ENCODE peak calls at places on chromosomes 2 and 18, in five cellular contexts. U is left ventricle myocardium superior; M is GM19239; K is activated naive CD8-positive, alpha-beta T cell treated with anti-CD3 and anti-CD28 coated beads, Interleukin-2, amount 10 ng/mL, durations not matched to agents 7 days and 5 days; G is stimulated activated CD4-positive, alpha-beta T cell treated with anti-CD3 and anti-CD28 coated beads, Interleukin-1b, Interleukin-23, amount 100 ng/mL, for 48 hours. I is an unnamed sample.

GRCh38 chr2:105410554-105410953 is 11.7 kb upstream of the FHL2 start:
- DNase-seq in K (no peak), M (no peak), G (no peak), U (no peak), I (no peak)

GRCh38 chr18:77102246-77103040 is 30.1 kb downstream of the MBP start:
- DNase-seq in G (no peak), M (peak; percentile 57), U (no peak), K (no peak), I (no peak)

GRCh38 chr2:103435010-103435409 is 673.2 kb downstream of the TMEM182 start:
- DNase-seq in K (no peak), M (no peak), U (no peak), G (peak; percentile 46), I (no peak)

GRCh38 chr2:140442319-140442718 is 1662.1 kb upstream of the NXPH2 start:
- DNase-seq in K (no peak), G (no peak), U (no peak), M (no peak), I (no peak)

GRCh38 chr2:94870392-94871225 is 621 bp upstream of the TEKT4 start:
- DNase-seq in U (no peak), G (peak; percentile 48), K (peak; percentile 62), M (no peak), I (peak; percentile 68)

GRCh38 chr2:85712849-85713612 is 18.9 kb downstream of the GNLY start:
- DNase-seq in U (peak; percentile 74), G (no peak), M (no peak), K (no peak), I (no peak)

GRCh38 chr2:43748333-43748732 is 25.5 kb upstream of the DYNC2LI1 start:
- DNase-seq in G (peak; percentile 28), K (no peak), M (no peak), U (no peak), I (no peak)

GRCh38 chr2:172655091-172655837 is 80.4 kb upstream of the RAPGEF4 start:
- DNase-seq in G (no peak), K (no peak), M (no peak), U (no peak), I (no peak)

GRCh38 chr2:232483296-232483922 is 4.2 kb downstream of the ECEL1 start:
- DNase-seq in U (no peak), G (no peak), K (no peak), M (no peak), I (no peak)

GRCh38 chr2:153189091-153189490 is 289.5 kb downstream of the RPRM start:
- DNase-seq in M (no peak), K (no peak), G (no peak), U (no peak), I (no peak)

GRCh38 chr2:98170076-98170475 is 83.1 kb downstream of the VWA3B start:
- DNase-seq in K (no peak), U (no peak), G (no peak), M (no peak), I (no peak)

GRCh38 chr18:22668496-22668895 is 250.8 kb upstream of the CTAGE1 start:
- DNase-seq in U (no peak), K (no peak), M (no peak), G (no peak), I (no peak)

GRCh38 chr2:199092419-199092818 is 365.3 kb downstream of the SATB2 start:
- DNase-seq in U (no peak), K (no peak), G (no peak), M (no peak), I (no peak)

GRCh38 chr2:110773470-110773921 is 41.1 kb downstream of the ACOXL start:
- DNase-seq in K (no peak), U (peak; percentile 90), M (no peak), G (no peak), I (peak; percentile 72)

GRCh38 chr2:183093857-183094657 is 15.5 kb downstream of the DUSP19 start:
- DNase-seq in U (no peak), M (no peak), G (no peak), K (no peak), I (no peak)

GRCh38 chr2:88187038-88187676 is 17.0 kb downstream of the THNSL2 start:
- DNase-seq in K (peak; percentile 46), U (peak; percentile 74), M (no peak), G (peak; percentile 29), I (no peak)

GRCh38 chr2:40439473-40439872 is 12.4 kb downstream of the SLC8A1 start:
- DNase-seq in U (no peak), G (no peak), K (no peak), M (no peak), I (no peak)

GRCh38 chr2:183000846-183001245 is 37.4 kb downstream of the NCKAP1 start:
- DNase-seq in M (no peak), U (no peak), G (no peak), K (no peak), I (peak; percentile 87)

GRCh38 chr2:161990741-161991140 is 83.3 kb downstream of the DPP4 start:
- DNase-seq in M (no peak), U (no peak), G (no peak), K (no peak), I (no peak)

GRCh38 chr2:48356701-48357322 is 173.1 kb upstream of the STON1 start:
- DNase-seq in K (no peak), M (peak; percentile 4), U (no peak), G (no peak), I (no peak)

GRCh38 chr2:240925576-240926515 is 19.7 kb downstream of the CROCC2 start:
- DNase-seq in K (peak; percentile 28), G (no peak), U (peak; percentile 27), M (no peak), I (peak; percentile 66)